ENCODE peak calls at places on chromosomes 5 and 9, in four cellular contexts. One of them, this sample, is unnamed.

GRCh38 chr5:143896981-143897380 is 85.0 kb downstream of the HMHB1 start:
- DNase-seq in A549: no peak
- DNase-seq in GM12878: no peak
- DNase-seq in K562: no peak
- DNase-seq in this sample: no peak

GRCh38 chr5:166347051-166347450 is 1944.4 kb upstream of the WWC1 start:
- DNase-seq in A549: no peak
- DNase-seq in GM12878: no peak
- DNase-seq in K562: no peak
- DNase-seq in this sample: no peak

GRCh38 chr5:78638423-78638822 is 10.1 kb downstream of the LHFPL2 start:
- DNase-seq in A549: peak; percentile 84
- DNase-seq in GM12878: no peak
- DNase-seq in K562: no peak
- DNase-seq in this sample: no peak

GRCh38 chr9:21873540-21874221 is 71.2 kb downstream of the MTAP start:
- DNase-seq in A549: no peak
- DNase-seq in GM12878: no peak
- DNase-seq in K562: no peak
- DNase-seq in this sample: no peak

GRCh38 chr5:19987594-19988345 is at the start of gene CDH18:
- DNase-seq in A549: peak; percentile 22
- DNase-seq in GM12878: no peak
- DNase-seq in K562: no peak
- DNase-seq in this sample: peak; percentile 74

GRCh38 chr9:137044502-137045177 is 1.3 kb downstream of the NPDC1 start:
- DNase-seq in A549: no peak
- DNase-seq in GM12878: no peak
- DNase-seq in K562: no peak
- DNase-seq in this sample: no peak

GRCh38 chr9:34665109-34665380 is 2.6 kb upstream of the CCL27 start:
- DNase-seq in A549: no peak
- DNase-seq in GM12878: no peak
- DNase-seq in K562: no peak
- DNase-seq in this sample: no peak

GRCh38 chr5:176424181-176424580 is 7.8 kb upstream of the CLTB start:
- DNase-seq in A549: no peak
- DNase-seq in GM12878: no peak
- DNase-seq in K562: no peak
- DNase-seq in this sample: no peak

GRCh38 chr5:34756781-34757624 is 82.0 kb upstream of the TTC23L start:
- DNase-seq in A549: no peak
- DNase-seq in GM12878: no peak
- DNase-seq in K562: no peak
- DNase-seq in this sample: no peak

GRCh38 chr5:148967783-148968182 is 95.1 kb downstream of the SH3TC2 start:
- DNase-seq in A549: no peak
- DNase-seq in GM12878: no peak
- DNase-seq in K562: no peak
- DNase-seq in this sample: no peak

GRCh38 chr5:57207681-57208080 is 33.8 kb downstream of the GPBP1 start:
- DNase-seq in A549: no peak
- DNase-seq in GM12878: no peak
- DNase-seq in K562: no peak
- DNase-seq in this sample: no peak
- TF ChIP-seq ESRRA in A549: no peak
- TF ChIP-seq ESRRA in GM12878: no peak
- TF ChIP-seq ESRRA in K562: no peak
- TF ChIP-seq ESRRA in this sample: no peak

DNA sequence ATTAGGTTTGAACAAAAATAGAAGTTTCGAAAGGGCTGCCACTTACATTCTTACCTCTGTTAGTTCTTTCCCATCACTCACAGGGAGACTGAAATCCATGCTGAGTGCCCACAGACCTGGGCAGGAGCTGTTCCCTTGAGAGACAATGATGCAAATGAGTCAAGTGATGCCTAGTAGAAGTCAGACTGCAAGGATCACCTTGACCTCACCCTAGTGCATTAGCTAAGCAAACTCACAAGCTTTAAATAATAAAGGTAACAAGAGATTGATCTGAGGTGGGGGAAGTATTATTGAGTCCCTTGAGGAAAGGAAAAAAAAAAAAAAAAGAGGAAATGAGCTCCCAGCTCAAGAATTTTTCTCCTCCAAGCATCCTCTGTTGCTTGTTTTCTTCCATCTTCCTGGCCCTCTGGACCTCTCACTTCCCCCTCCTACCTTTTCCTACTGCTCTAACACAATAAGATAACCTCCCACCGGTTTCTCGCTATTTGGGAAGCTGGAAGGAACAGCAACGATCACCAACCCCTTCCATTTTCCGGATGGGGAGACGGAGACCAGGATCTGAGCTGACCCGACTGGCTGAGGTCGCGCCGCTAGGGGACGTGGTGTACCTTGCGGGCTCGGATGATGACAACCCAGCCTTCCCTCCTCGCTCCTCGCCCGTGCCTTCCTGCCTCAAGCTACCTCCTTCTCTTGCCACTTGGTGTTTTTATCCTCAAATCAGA is 2.0 kb downstream of the LPAR1 start:
- DNase-seq in A549: peak; percentile 34
- DNase-seq in GM12878: no peak
- DNase-seq in K562: no peak
- DNase-seq in this sample: peak; percentile 76
- TF ChIP-seq ESRRA in A549: no peak
- TF ChIP-seq ESRRA in GM12878: no peak
- TF ChIP-seq ESRRA in K562: no peak
- TF ChIP-seq ESRRA in this sample: no peak

GRCh38 chr9:95738438-95738837 is 137.1 kb upstream of the ERCC6L2 start:
- DNase-seq in A549: no peak
- DNase-seq in GM12878: no peak
- DNase-seq in K562: no peak
- DNase-seq in this sample: no peak

GRCh38 chr9:95741631-95742030 is 133.9 kb upstream of the ERCC6L2 start:
- DNase-seq in A549: no peak
- DNase-seq in GM12878: no peak
- DNase-seq in K562: no peak
- DNase-seq in this sample: no peak

GRCh38 chr9:95746408-95747165 is 128.9 kb upstream of the ERCC6L2 start:
- DNase-seq in A549: no peak
- DNase-seq in GM12878: no peak
- DNase-seq in K562: no peak
- DNase-seq in this sample: no peak

GRCh38 chr9:95740217-95741004 is 135.1 kb upstream of the ERCC6L2 start:
- DNase-seq in A549: no peak
- DNase-seq in GM12878: no peak
- DNase-seq in K562: no peak
- DNase-seq in this sample: no peak

DNA sequence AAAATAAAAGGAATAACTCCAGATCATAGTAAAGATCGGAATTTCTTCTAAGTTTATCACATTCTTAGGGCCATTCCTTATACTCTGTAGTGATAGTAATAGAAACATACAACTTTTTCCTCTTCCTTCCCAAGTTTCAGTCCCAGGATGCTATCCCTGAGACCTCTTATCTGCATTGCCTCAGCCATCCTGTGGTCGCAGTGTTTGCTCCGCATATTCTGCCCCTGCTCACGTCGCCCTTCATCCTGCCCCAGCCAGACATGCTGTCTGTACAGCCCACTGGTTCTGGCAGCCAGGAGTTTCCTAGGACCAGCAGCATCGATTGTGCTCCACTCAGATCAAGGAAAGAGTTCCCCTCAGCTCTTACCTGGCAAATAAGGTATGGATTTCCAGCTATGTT is 132.7 kb upstream of the ERCC6L2 start:
- DNase-seq in A549: no peak
- DNase-seq in GM12878: no peak
- DNase-seq in K562: no peak
- DNase-seq in this sample: no peak
- TF ChIP-seq ESRRA in A549: no peak
- TF ChIP-seq ESRRA in GM12878: no peak
- TF ChIP-seq ESRRA in K562: no peak
- TF ChIP-seq ESRRA in this sample: no peak

DNA sequence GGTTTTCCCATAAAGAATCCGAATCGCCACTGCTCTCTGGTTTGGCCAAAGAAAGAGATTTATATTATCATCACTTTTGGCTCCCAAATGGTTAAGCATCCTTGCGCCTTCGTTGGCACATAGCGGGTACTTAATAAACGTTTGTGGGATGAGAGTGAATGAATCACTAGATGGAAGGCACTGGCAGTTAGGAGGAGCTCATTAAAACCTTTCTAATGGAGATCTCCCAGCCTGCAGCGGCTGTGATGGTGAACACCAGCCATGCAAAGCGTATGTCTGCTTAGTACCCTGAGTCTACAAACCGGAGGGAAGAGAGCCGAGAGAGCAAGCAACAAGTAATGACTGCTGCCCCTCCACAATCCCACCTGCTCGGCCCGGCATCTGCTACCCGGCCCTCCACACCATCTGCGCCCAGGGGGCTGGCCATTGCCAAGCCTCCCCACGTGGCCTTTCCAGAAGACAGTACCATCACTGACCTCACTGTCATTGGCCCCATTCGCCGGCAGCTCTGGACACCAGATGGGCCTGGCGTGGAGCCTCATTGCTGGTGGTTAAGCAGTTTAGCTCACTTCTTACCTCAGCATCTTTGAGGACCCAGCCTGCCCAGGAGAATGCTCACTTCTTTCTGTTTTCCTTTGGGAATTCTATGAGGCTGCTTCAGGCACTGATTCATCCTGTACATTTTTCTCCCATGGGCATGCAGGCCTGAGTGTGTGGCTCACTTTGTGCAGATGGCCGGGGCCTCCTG is 39.3 kb upstream of the ANKRD33B start:
- DNase-seq in A549: peak; percentile 39
- DNase-seq in GM12878: no peak
- DNase-seq in K562: no peak
- DNase-seq in this sample: no peak
- TF ChIP-seq ESRRA in A549: no peak
- TF ChIP-seq ESRRA in GM12878: no peak
- TF ChIP-seq ESRRA in K562: no peak
- TF ChIP-seq ESRRA in this sample: no peak

GRCh38 chr5:154039458-154039829 is 677 bp downstream of the MFAP3 start:
- DNase-seq in A549: no peak
- DNase-seq in GM12878: no peak
- DNase-seq in K562: no peak
- DNase-seq in this sample: no peak
- TF ChIP-seq ESRRA in A549: no peak
- TF ChIP-seq ESRRA in GM12878: no peak
- TF ChIP-seq ESRRA in K562: no peak
- TF ChIP-seq ESRRA in this sample: no peak

GRCh38 chr5:139768802-139769465 is 26.7 kb upstream of the PSD2 start:
- DNase-seq in A549: no peak
- DNase-seq in GM12878: no peak
- DNase-seq in K562: no peak
- DNase-seq in this sample: no peak
- TF ChIP-seq ESRRA in A549: no peak
- TF ChIP-seq ESRRA in GM12878: no peak
- TF ChIP-seq ESRRA in K562: no peak
- TF ChIP-seq ESRRA in this sample: no peak

GRCh38 chr5:137647401-137647800 is 88.5 kb downstream of the KLHL3 start:
- DNase-seq in A549: no peak
- DNase-seq in GM12878: no peak
- DNase-seq in K562: no peak
- DNase-seq in this sample: no peak

GRCh38 chr5:137648361-137648760 is 87.5 kb downstream of the KLHL3 start:
- DNase-seq in A549: no peak
- DNase-seq in GM12878: no peak
- DNase-seq in K562: no peak
- DNase-seq in this sample: no peak

GRCh38 chr5:137646761-137647160 is 89.1 kb downstream of the KLHL3 start:
- DNase-seq in A549: no peak
- DNase-seq in GM12878: no peak
- DNase-seq in K562: no peak
- DNase-seq in this sample: no peak

GRCh38 chr5:137649228-137649890 is 86.5 kb downstream of the KLHL3 start:
- DNase-seq in A549: no peak
- DNase-seq in GM12878: no peak
- DNase-seq in K562: no peak
- DNase-seq in this sample: no peak

GRCh38 chr5:137651022-137651421 is 84.9 kb downstream of the KLHL3 start:
- DNase-seq in A549: no peak
- DNase-seq in GM12878: no peak
- DNase-seq in K562: no peak
- DNase-seq in this sample: no peak
- TF ChIP-seq ESRRA in A549: no peak
- TF ChIP-seq ESRRA in GM12878: no peak
- TF ChIP-seq ESRRA in K562: no peak
- TF ChIP-seq ESRRA in this sample: no peak

GRCh38 chr9:92763721-92764380 is 782 bp downstream of the BICD2 start:
- DNase-seq in A549: no peak
- DNase-seq in GM12878: no peak
- DNase-seq in K562: peak; percentile 70
- DNase-seq in this sample: peak; percentile 44
- TF ChIP-seq ESRRA in A549: no peak
- TF ChIP-seq ESRRA in GM12878: no peak
- TF ChIP-seq ESRRA in K562: no peak
- TF ChIP-seq ESRRA in this sample: peak; percentile 53

GRCh38 chr9:8224381-8224791 is 424.8 kb upstream of the DMAC1 start:
- DNase-seq in A549: no peak
- DNase-seq in GM12878: no peak
- DNase-seq in K562: no peak
- DNase-seq in this sample: no peak
- TF ChIP-seq ESRRA in A549: no peak
- TF ChIP-seq ESRRA in GM12878: no peak
- TF ChIP-seq ESRRA in K562: no peak
- TF ChIP-seq ESRRA in this sample: no peak